ENCODE peak calls at places on chromosomes 4 and X, in eight cellular contexts. B is body of pancreas, T is heart left ventricle, W is breast epithelium, N is transverse colon, Z is uterus, G is tibial nerve, I is lower leg skin. U is an unnamed sample.

GRCh38 chr4:566508-567295 is 9.4 kb downstream of the TMEM271 start:
- DNase-seq in B (no peak), T (no peak), W (no peak), N (no peak), Z (no peak), G (no peak), I (no peak), U (no peak)

GRCh38 chrX:129781134-129782014 is 1.6 kb downstream of the SASH3 start:
- DNase-seq in B (peak; percentile 25), T (peak; percentile 49), W (peak; percentile 35), N (peak; percentile 67), Z (no peak), G (no peak), I (no peak), U (peak; percentile 28)

GRCh38 chr4:148145475-148145874 is 296.7 kb downstream of the NR3C2 start:
- DNase-seq in B (no peak), T (no peak), W (no peak), N (no peak), Z (no peak), G (no peak), I (no peak), U (no peak)

GRCh38 chr4:183326853-183327252 is 4.6 kb upstream of the CLDN24 start:
- DNase-seq in B (no peak), T (no peak), W (no peak), N (no peak), Z (no peak), G (no peak), I (no peak), U (no peak)

GRCh38 chr4:92253550-92253949 is 50.2 kb upstream of the GRID2 start:
- DNase-seq in B (no peak), T (no peak), W (no peak), N (no peak), Z (no peak), G (no peak), I (no peak), U (no peak)

GRCh38 chr4:14289708-14290107 is 662.2 kb upstream of the BOD1L1 start:
- DNase-seq in B (no peak), T (no peak), W (no peak), N (no peak), Z (no peak), G (no peak), I (no peak), U (no peak)

GRCh38 chr4:1296324-1297022 is 6.8 kb downstream of the MAEA start:
- DNase-seq in B (no peak), T (no peak), W (no peak), N (no peak), Z (no peak), G (no peak), I (peak; percentile 76), U (no peak)

GRCh38 chr4:123351713-123352112 is 44.9 kb upstream of the SPRY1 start:
- DNase-seq in B (peak; percentile 71), T (no peak), W (no peak), N (no peak), Z (no peak), G (no peak), I (peak; percentile 83), U (no peak)

GRCh38 chr4:182624281-182624680 is 292.9 kb downstream of the DCTD start:
- DNase-seq in B (no peak), T (no peak), W (no peak), N (no peak), Z (no peak), G (no peak), I (no peak), U (no peak)

GRCh38 chrX:136255543-136255942 is 4.3 kb upstream of the MAP7D3 start:
- DNase-seq in B (no peak), T (no peak), W (no peak), N (no peak), Z (no peak), G (peak; percentile 26), I (no peak), U (no peak)

GRCh38 chrX:136250191-136251041 is 784 bp downstream of the MAP7D3 start:
- DNase-seq in B (no peak), T (peak; percentile 31), W (no peak), N (no peak), Z (no peak), G (peak; percentile 14), I (no peak), U (no peak)

GRCh38 chrX:136246201-136246600 is 5.0 kb downstream of the MAP7D3 start:
- DNase-seq in B (no peak), T (no peak), W (no peak), N (no peak), Z (no peak), G (no peak), I (no peak), U (no peak)

DNA sequence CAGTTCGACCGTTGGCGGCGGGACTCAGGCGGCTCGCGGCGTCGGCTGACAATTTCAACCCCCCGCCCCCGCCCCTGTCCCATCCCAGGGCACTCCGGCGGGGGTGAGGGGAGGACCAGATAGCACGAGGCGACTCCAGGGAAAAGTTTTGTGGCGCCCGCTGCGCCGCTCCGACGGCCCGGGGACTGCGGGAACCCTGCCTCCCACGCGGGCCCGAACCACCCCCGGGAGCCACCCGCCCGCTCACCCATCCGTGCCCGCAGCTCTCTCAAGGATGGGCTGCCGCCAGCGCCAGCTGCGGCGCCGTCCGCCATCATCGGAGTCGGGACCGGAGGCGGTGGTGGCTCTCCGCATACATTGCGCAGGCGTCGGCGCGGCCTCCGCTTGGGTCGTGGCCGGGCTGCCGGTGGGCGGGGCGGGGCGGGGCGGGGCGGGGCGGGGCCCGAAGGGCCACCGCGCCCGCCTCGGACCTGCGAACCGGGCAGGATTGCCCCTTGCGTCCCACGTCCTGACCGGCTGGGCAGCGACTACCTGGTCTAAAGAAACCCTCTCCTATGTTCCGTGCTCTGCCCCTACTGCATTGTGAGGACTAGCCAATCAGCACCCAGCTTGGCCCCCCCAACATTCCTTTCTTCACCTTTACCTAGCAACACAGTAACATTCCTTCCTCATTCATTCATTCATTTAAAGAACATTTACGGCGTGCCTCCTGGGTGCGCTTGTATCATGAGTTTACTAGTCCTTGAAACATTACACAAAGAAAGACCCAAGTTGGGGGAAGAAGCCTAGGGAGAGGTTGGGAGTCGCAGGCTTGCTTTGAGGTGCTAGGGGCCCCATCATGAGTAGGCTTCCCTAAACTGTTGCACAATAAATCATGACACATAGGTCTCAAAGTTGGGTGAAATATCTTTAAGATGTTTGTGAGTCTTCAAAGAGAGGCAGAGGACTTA is at the start of gene MAP7D3:
- DNase-seq in B (peak; percentile 72), T (peak; percentile 69), W (no peak), N (peak; percentile 64), Z (peak; percentile 58), G (peak; percentile 26), I (peak; percentile 90), U (no peak)
- TF ChIP-seq POLR2A in B (no peak), T (no peak), W (no peak), N (no peak), Z (peak; percentile 26), G (no peak), I (no peak), U (no peak)

DNA sequence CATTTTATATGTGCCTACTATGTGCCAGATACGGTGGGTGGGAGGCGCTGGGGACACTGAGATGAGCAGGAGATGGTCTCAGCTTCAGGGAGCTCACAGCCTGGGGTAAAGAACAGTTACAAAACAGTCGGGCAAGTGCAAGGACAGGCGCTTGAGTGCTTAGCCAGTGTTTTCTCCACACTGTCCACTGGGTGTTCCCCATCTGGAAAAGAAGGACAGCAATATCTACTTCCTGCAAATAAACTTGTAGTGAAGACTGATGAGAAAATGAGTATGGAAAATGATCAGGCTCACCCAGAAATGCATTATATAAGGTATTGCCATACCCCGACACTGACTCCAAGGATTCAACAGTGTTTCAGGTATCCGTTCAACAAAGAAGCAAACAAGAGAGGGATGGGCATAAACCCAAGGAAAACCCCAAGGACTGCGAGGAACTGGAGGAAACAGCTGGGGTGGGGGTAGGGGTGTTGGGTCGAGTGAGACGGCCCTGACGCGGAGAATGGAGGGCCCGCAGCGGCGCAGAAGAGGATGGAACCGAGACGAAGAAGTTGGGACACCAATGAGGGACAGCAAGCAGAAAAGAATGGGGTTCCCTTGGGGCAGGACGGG is 805 bp downstream of the TMEM185A start:
- DNase-seq in B (peak; percentile 25), T (no peak), W (no peak), N (no peak), Z (no peak), G (no peak), I (no peak), U (no peak)
- TF ChIP-seq CTCF in B (peak; percentile 14), T (no peak), W (no peak), N (no peak), Z (no peak), G (no peak), I (no peak), U (no peak)

GRCh38 chrX:145715641-145716138 is 101.9 kb upstream of the SLITRK2 start:
- DNase-seq in B (no peak), T (no peak), W (no peak), N (no peak), Z (no peak), G (no peak), I (no peak), U (no peak)
- H3K4me3 ChIP-seq in B (no peak overlapping the region), T (no peak overlapping the region), W (no peak overlapping the region), N (no peak overlapping the region), Z (no peak overlapping the region), G (no peak overlapping the region), I (no peak overlapping the region), U (no peak overlapping the region)

DNA sequence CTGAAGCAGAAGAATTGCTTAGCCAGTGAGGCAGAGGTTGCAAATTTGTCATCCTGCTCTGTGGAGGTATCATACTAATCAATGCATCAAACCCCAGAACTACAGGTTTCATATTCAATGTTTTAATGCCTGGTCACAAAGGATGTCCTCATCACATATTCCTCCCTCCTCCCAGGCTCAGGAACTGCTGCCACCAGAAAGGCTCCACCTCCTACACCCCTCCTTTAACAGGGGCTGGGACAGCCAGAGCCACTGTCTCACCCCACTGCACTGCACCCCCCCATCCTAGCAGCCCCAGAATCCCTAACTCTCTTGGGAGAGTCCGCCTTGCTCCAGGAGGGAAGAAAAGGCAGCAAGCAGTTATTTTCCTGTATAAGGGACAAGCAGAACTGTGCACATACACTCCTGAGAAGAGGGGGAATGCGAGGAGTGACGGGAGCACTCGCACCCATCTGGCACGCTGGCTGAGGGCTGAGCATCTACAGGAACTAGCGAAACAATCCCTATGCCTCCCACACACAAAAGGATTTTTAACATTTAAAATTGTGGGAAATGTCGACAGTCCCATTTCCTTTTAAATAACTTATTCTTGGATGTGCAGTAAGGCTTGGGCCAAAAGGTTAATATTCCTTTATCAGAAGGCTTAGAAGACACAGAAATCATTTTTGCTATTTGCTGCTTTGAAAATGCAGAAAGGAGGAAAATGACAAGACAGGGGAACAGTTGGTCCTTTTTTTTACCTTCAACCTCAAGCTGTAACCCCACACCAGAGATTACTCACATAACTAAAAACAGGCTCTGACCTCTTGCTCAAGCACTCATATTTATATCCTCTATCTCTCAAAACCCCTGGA is 27.8 kb downstream of the CD99L2 start:
- DNase-seq in B (no peak), T (no peak), W (no peak), N (no peak), Z (no peak), G (no peak), I (peak; percentile 43), U (no peak)
- TF ChIP-seq POLR2A in B (no peak), T (no peak), W (no peak), N (no peak), Z (no peak), G (no peak), I (no peak), U (no peak)